ENCODE peak calls at places on chromosomes 4 and X, in ten cellular contexts. G is OCI-LY7; S is NCI-H2107; R is EH; U is RWPE1; T is stimulated activated CD4-positive, alpha-beta T cell treated with anti-CD3 and anti-CD28 coated beads, Interleukin-2, amount 100 ng/mL, for 24 hours; L is ELF-1; O is heart right ventricle; D is nephron progenitor cell; E is glutamatergic neuron. C is an unnamed sample.

GRCh38 chr4:126592088-126592487 is 1040.7 kb upstream of the INTU start:
- DNase-seq in O (no peak), U (no peak), L (no peak), G (no peak), E (no peak), R (peak), D (no peak), S (no peak), T (no peak), C (no peak)

GRCh38 chr4:23774932-23775331 is 114.9 kb downstream of the PPARGC1A start:
- DNase-seq in U (no peak), G (no peak), E (no peak), O (no peak), R (no peak), L (no peak), T (no peak), D (no peak), S (no peak), C (peak)

GRCh38 chrX:13463608-13464007 is 105.8 kb upstream of the EGFL6 start:
- DNase-seq in T (no peak), G (peak), E (peak), U (peak), S (peak), R (peak), O (peak), D (peak), L (peak), C (no peak)

GRCh38 chrX:17803449-17803848 is 57.6 kb downstream of the RAI2 start:
- DNase-seq in S (no peak), D (no peak), O (no peak), U (no peak), R (no peak), E (no peak), T (no peak), G (no peak), L (no peak), C (no peak)

GRCh38 chr4:3384771-3385701 is 56.7 kb upstream of the HGFAC start:
- DNase-seq in L (no peak), E (no peak), D (no peak), R (no peak), G (no peak), O (peak), T (no peak), S (no peak), U (peak), C (no peak)

GRCh38 chr4:161121451-161121850 is 1042.3 kb downstream of the FSTL5 start:
- DNase-seq in G (no peak), R (no peak), T (no peak), U (no peak), O (no peak), E (no peak), D (no peak), S (no peak), L (no peak), C (no peak)

GRCh38 chr4:92825785-92826184 is 522.0 kb downstream of the GRID2 start:
- DNase-seq in S (no peak), R (no peak), E (no peak), T (no peak), U (no peak), O (no peak), G (no peak), L (no peak), D (no peak), C (no peak)

GRCh38 chr4:88458091-88458740 is 1.3 kb downstream of the HERC5 start:
- DNase-seq in U (no peak), T (no peak), G (no peak), L (no peak), D (no peak), R (no peak), S (no peak), O (no peak), E (no peak), C (no peak)

GRCh38 chr4:183797445-183798248 is 107.5 kb upstream of the STOX2 start:
- DNase-seq in D (peak), E (peak), R (peak), G (no peak), T (peak), S (no peak), O (no peak), U (peak), L (peak), C (no peak)

GRCh38 chr4:1731180-1731579 is 9.9 kb downstream of the TACC3 start:
- DNase-seq in D (no peak), G (no peak), E (no peak), L (no peak), U (no peak), T (no peak), R (no peak), O (no peak), S (no peak), C (no peak)

GRCh38 chr4:120773641-120774040 is 148.9 kb downstream of the PRDM5 start:
- DNase-seq in U (no peak), S (no peak), L (no peak), E (no peak), D (no peak), R (no peak), O (no peak), G (peak), T (no peak), C (no peak)

GRCh38 chr4:52577285-52577968 is 81.7 kb downstream of the USP46 start:
- DNase-seq in T (no peak), G (no peak), U (peak), D (no peak), O (no peak), R (peak), E (no peak), L (no peak), S (no peak), C (no peak)

GRCh38 chr4:102422843-102423242 is 77.6 kb upstream of the SLC39A8 start:
- DNase-seq in O (no peak), L (no peak), R (no peak), D (no peak), U (no peak), S (no peak), E (no peak), T (no peak), G (no peak), C (no peak)

GRCh38 chr4:41209901-41210300 is 4.4 kb downstream of the APBB2 start:
- DNase-seq in R (no peak), S (no peak), T (no peak), U (no peak), G (no peak), D (no peak), O (no peak), E (no peak), L (no peak), C (no peak)

GRCh38 chr4:169239236-169239905 is 31.4 kb downstream of the SH3RF1 start:
- DNase-seq in T (no peak), S (no peak), G (no peak), R (no peak), O (no peak), E (no peak), U (no peak), L (no peak), D (no peak), C (no peak)

GRCh38 chrX:40005290-40006011 is 92.3 kb downstream of the BCOR start:
- DNase-seq in R (no peak), D (peak), U (no peak), G (no peak), O (peak), S (no peak), E (no peak), T (peak), L (peak), C (no peak)

GRCh38 chrX:85244411-85245210 is 820 bp downstream of the ZNF711 start:
- DNase-seq in E (peak), R (peak), G (peak), T (peak), L (peak), S (no peak), D (peak), U (peak), O (no peak), C (peak)

GRCh38 chrX:101190736-101191135 is 28.9 kb upstream of the DRP2 start:
- DNase-seq in D (no peak), L (no peak), S (no peak), R (peak), E (no peak), O (no peak), T (no peak), G (no peak), U (no peak), C (no peak)

GRCh38 chrX:102765217-102765616 is 44.7 kb downstream of the GPRASP3 start:
- DNase-seq in L (no peak), G (no peak), S (no peak), E (no peak), D (no peak), R (peak), T (no peak), O (peak), U (peak), C (no peak)

GRCh38 chr4:88002786-88003185 is 4.6 kb upstream of the PKD2 start:
- DNase-seq in E (no peak), U (no peak), T (no peak), S (no peak), L (no peak), G (no peak), D (no peak), O (no peak), R (peak), C (no peak)

GRCh38 chrX:2502668-2503519 is 2.1 kb upstream of the DHRSX start:
- DNase-seq in D (peak), S (no peak), T (no peak), R (peak), E (no peak), O (no peak), L (no peak), U (no peak), G (no peak), C (no peak)

GRCh38 chr4:7970031-7970946 is 30.6 kb upstream of the AFAP1 start:
- DNase-seq in S (no peak), U (peak), G (no peak), O (no peak), E (no peak), D (no peak), R (peak), T (peak), L (peak), C (no peak)

GRCh38 chr4:42483426-42484379 is 86.4 kb downstream of the SHISA3 start:
- DNase-seq in R (no peak), E (no peak), S (no peak), L (no peak), O (no peak), G (no peak), D (no peak), T (no peak), U (no peak), C (peak)

GRCh38 chrX:110881971-110882370 is 86.4 kb upstream of the CHRDL1 start:
- DNase-seq in G (no peak), O (no peak), R (no peak), D (no peak), T (no peak), E (no peak), S (no peak), L (no peak), U (no peak), C (no peak)

GRCh38 chr4:40874902-40875301 is 125.1 kb downstream of the NSUN7 start:
- DNase-seq in G (no peak), E (no peak), O (no peak), R (no peak), L (no peak), D (no peak), U (no peak), T (no peak), S (no peak), C (no peak)

GRCh38 chr4:10593130-10593529 is 91.4 kb downstream of the CLNK start:
- DNase-seq in T (no peak), G (no peak), D (no peak), E (no peak), L (peak), R (no peak), S (no peak), U (no peak), O (no peak), C (no peak)

GRCh38 chr4:37685211-37685725 is 908 bp downstream of the RELL1 start:
- DNase-seq in R (peak), E (no peak), L (peak), T (peak), O (peak), U (no peak), D (no peak), G (peak), S (no peak), C (peak)

GRCh38 chrX:40543661-40544328 is 37.0 kb upstream of the ATP6AP2 start:
- DNase-seq in L (peak), T (no peak), U (no peak), R (peak), G (peak), D (peak), E (no peak), S (peak), O (peak), C (no peak)

C was measured in putamen.